ENCODE peak calls at places on chromosomes 3 and 15, in five cellular contexts. W, J, R, O and Q are unnamed samples.
A peak's percentile ranks its signal among the peaks of the same experiment; 100 is the strongest.

GRCh38 chr3:193992638-193993037 is 143.3 kb upstream of the HES1 start:
- DNase-seq in W (no peak), J (no peak), R (no peak), O (no peak), Q (no peak)

GRCh38 chr15:98948941-98949340 is 58.7 kb downstream of the PGPEP1L start:
- DNase-seq in W (no peak), J (no peak), R (no peak), O (no peak), Q (no peak)

GRCh38 chr3:27544372-27544865 is 60.2 kb upstream of the SLC4A7 start:
- DNase-seq in W (no peak), J (no peak), R (no peak), O (no peak), Q (no peak)

GRCh38 chr3:50126287-50127211 is 28.6 kb upstream of the SEMA3F start:
- DNase-seq in W (no peak), J (peak; percentile 53), R (peak; percentile 61), O (no peak), Q (no peak)

GRCh38 chr3:162538906-162539305 is 1042.3 kb downstream of the OTOL1 start:
- DNase-seq in W (no peak), J (no peak), R (no peak), O (no peak), Q (no peak)

GRCh38 chr3:180319461-180319860 is 282.5 kb upstream of the TTC14 start:
- DNase-seq in W (no peak), J (no peak), R (no peak), O (no peak), Q (no peak)

GRCh38 chr3:197030379-197031314 is 1.0 kb upstream of the MELTF start:
- DNase-seq in W (no peak), J (peak; percentile 59), R (no peak), O (no peak), Q (no peak)

GRCh38 chr3:183527421-183527979 is 28.0 kb downstream of the KLHL6 start:
- DNase-seq in W (no peak), J (no peak), R (no peak), O (no peak), Q (no peak)

GRCh38 chr15:80712956-80713355 is 17.8 kb downstream of the ABHD17C start:
- DNase-seq in W (no peak), J (no peak), R (no peak), O (no peak), Q (no peak)

GRCh38 chr3:116057403-116058006 is 387.8 kb downstream of the LSAMP start:
- DNase-seq in W (no peak), J (no peak), R (no peak), O (no peak), Q (no peak)

GRCh38 chr3:150449169-150449721 is 41.1 kb downstream of the TSC22D2 start:
- DNase-seq in W (no peak), J (no peak), R (no peak), O (no peak), Q (no peak)

GRCh38 chr3:148297013-148297412 is 400.7 kb upstream of the AGTR1 start:
- DNase-seq in W (no peak), J (no peak), R (no peak), O (no peak), Q (no peak)

GRCh38 chr3:134308350-134308891 is 57.8 kb upstream of the RYK start:
- DNase-seq in W (peak; percentile 91), J (peak; percentile 95), R (peak; percentile 84), O (peak; percentile 77), Q (peak; percentile 62)

GRCh38 chr15:57619746-57620145 is 28.0 kb downstream of the MYZAP start:
- DNase-seq in W (no peak), J (peak; percentile 36), R (no peak), O (no peak), Q (peak; percentile 34)

GRCh38 chr15:42547926-42548257 is 701 bp downstream of the LRRC57 start:
- DNase-seq in W (no peak), J (no peak), R (no peak), O (no peak), Q (no peak)

GRCh38 chr15:40343512-40343911 is 2.8 kb upstream of the CCDC9B start:
- DNase-seq in W (no peak), J (no peak), R (no peak), O (no peak), Q (no peak)

GRCh38 chr15:95121191-95121590 is 889.8 kb downstream of the MCTP2 start:
- DNase-seq in W (no peak), J (no peak), R (no peak), O (no peak), Q (no peak)

GRCh38 chr15:84594617-84595290 is 6.1 kb upstream of the ZSCAN2 start:
- DNase-seq in W (no peak), J (no peak), R (no peak), O (no peak), Q (no peak)

GRCh38 chr15:79492065-79492464 is 59.9 kb downstream of the MINAR1 start:
- DNase-seq in W (no peak), J (no peak), R (no peak), O (no peak), Q (no peak)

GRCh38 chr3:123151251-123151705 is 50.5 kb upstream of the SEC22A start:
- DNase-seq in W (no peak), J (no peak), R (no peak), O (no peak), Q (no peak)

GRCh38 chr3:78855190-78855589 is 912.6 kb downstream of the ROBO1 start:
- DNase-seq in W (no peak), J (no peak), R (no peak), O (no peak), Q (no peak)

DNA sequence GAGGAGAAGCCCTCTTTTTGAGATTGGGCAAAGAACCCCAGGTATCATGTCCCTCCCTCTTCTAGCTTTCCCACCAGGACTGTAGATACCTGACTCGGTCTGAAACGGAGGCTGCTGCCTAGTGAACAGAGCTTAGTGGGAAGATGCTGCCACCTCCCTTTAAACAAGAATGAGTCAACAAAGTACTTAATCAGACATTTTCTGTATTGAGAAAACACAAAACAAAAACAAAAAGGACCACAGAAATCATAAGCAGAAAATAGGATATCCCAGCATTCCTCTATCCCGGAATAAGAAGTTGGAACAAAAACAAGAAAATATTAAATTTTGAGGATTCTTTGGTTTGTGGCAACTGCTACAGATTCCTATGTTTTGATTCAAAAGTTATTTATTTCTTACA is 51.7 kb upstream of the COL8A1 start:
- DNase-seq in W (no peak), J (no peak), R (no peak), O (no peak), Q (no peak)
- TF ChIP-seq CTCF in W (no peak), J (no peak), R (no peak), O (no peak), Q (no peak)

GRCh38 chr3:146160233-146160963 is 586 bp downstream of the PLOD2 start:
- DNase-seq in W (peak; percentile 78), J (peak; percentile 94), R (peak; percentile 67), O (no peak), Q (peak; percentile 36)
- H3K27ac ChIP-seq in W (peak overlapping the region; percentile 98), J (peak overlapping the region; percentile 65), R (peak overlapping the region; percentile 93), O (no peak overlapping the region), Q (peak overlapping the region; percentile 86)

GRCh38 chr15:89810837-89811236 is 3.8 kb downstream of the ANPEP start:
- DNase-seq in W (no peak), J (no peak), R (no peak), O (no peak), Q (no peak)
- H3K4me1 ChIP-seq in W (peaks cover 3% of the 10 kb centered on the region), J (no peaks in the 10 kb centered on the region), R (peaks cover 2% of the 10 kb centered on the region), O (no peaks in the 10 kb centered on the region), Q (no peaks in the 10 kb centered on the region)

GRCh38 chr3:15601399-15602145 is at the start of the genes BTD and HACL1:
- DNase-seq in W (peak; percentile 98), J (peak; percentile 100), R (peak; percentile 98), O (peak; percentile 99), Q (peak; percentile 99)
- TF ChIP-seq CTCF in W (peak; percentile 31), J (peak; percentile 22), R (no peak), O (peak; percentile 24), Q (no peak)

GRCh38 chr3:127034990-127035652 is 52.2 kb downstream of the PLXNA1 start:
- DNase-seq in W (no peak), J (no peak), R (peak; percentile 49), O (no peak), Q (peak; percentile 1)

GRCh38 chr3:127033786-127034185 is 50.9 kb downstream of the PLXNA1 start:
- DNase-seq in W (no peak), J (no peak), R (no peak), O (no peak), Q (no peak)

GRCh38 chr3:127035672-127036071 is 52.8 kb downstream of the PLXNA1 start:
- DNase-seq in W (peak; percentile 90), J (no peak), R (peak; percentile 83), O (no peak), Q (peak; percentile 38)

GRCh38 chr3:127033171-127033570 is 50.3 kb downstream of the PLXNA1 start:
- DNase-seq in W (no peak), J (no peak), R (no peak), O (no peak), Q (no peak)

DNA sequence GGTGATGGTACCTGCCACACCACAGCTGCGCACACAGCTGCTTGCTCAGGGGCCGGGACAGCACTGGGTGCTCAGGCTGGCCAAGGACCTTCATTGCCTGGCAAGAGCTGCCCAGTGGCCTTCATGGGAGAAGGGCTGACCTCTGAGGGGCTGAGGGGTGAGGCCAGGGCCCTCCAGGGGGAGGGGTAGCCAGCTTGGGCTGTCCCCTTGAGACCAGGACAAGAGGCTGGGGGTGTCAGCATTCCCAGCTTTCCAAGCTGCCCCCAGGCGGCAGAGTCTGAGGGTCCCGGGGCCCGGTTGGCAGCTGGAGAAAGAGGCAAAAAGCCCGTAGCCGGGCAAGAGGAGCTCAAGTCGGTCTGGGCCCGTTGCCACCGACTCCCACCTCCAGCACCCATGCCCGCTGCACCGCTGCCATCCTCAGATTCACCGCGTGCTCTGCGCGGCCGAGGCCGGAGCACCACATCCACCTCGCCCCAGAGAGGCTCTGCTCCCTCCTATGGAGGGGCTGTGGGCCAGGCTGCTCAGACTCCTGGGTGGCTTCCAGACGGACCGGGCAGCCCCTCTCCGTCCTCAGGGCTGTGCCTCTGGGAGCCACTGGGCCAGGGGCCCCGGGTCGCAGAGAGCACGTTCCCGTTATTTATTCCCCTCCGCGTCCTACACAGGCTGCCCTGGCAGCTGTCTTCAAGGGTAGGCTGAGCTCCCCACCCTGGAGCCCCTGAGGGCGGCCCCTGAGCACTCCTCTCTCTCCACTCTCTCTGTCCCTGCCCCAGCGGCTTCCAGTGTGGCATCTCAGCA is 51.5 kb downstream of the PLXNA1 start:
- DNase-seq in W (no peak), J (no peak), R (no peak), O (no peak), Q (no peak)
- H3K27ac ChIP-seq in W (peak overlapping the region; percentile 86), J (no peak overlapping the region), R (no peak overlapping the region), O (no peak overlapping the region), Q (no peak overlapping the region)

DNA sequence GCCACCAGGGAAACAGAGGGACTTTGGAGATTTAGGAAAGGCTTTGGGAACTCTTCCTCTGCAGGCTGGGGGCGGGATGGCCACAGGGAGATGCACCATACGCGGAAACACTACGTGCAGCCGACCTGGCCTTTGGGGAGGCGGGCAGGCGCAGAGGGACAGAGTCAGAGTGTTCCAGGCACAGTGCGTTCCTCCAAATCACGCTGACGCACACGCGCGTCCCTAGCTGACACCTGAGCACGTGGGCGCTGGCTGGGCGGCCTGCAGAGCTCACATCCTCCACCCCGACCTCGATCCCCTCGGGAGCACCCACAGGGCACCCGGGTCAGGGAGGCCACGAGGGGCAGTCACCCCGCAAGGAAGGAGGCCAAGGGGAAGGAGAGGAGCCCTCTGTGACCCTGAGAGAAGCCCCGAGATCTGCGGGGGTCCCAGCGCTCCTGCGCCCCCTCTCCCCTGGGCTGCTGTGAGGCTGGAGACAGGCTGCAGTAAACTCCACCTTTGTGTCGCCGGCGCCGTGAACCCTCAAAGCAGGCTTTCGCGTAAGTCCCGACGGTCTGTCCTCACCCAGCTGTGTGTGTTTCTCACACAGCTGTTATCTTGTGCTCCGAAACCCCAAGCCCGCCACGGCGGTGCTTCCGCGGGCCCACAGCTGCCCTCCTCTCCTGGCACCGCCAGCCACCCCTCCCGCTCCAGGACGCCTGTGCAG is 196.3 kb downstream of the OCA2 start:
- DNase-seq in W (no peak), J (no peak), R (no peak), O (no peak), Q (no peak)
- H3K4me1 ChIP-seq in W (no peaks in the 10 kb centered on the region), J (no peaks in the 10 kb centered on the region), R (no peaks in the 10 kb centered on the region), O (no peaks in the 10 kb centered on the region), Q (no peaks in the 10 kb centered on the region)